ENCODE peak calls at places on chromosomes 4 and X, in seven cellular contexts. I, J, T, C, F, U and O are unnamed samples.

GRCh38 chr4:16070203-16070602 is 13.6 kb downstream of the PROM1 start:
- DNase-seq in I (no peak), J (no peak), T (no peak), C (no peak), F (no peak), U (no peak), O (no peak)

GRCh38 chr4:115119804-115120352 is 6.5 kb upstream of the NDST4 start:
- DNase-seq in I (no peak), J (no peak), T (no peak), C (no peak), F (no peak), U (no peak), O (no peak)

GRCh38 chr4:165964591-165964990 is 91.6 kb downstream of the TLL1 start:
- DNase-seq in I (no peak), J (no peak), T (no peak), C (no peak), F (no peak), U (no peak), O (no peak)

GRCh38 chr4:79935264-79935663 is 137.8 kb downstream of the ANTXR2 start:
- DNase-seq in I (no peak), J (no peak), T (no peak), C (no peak), F (no peak), U (no peak), O (no peak)

GRCh38 chrX:45322382-45322781 is 121.7 kb upstream of the DIPK2B start:
- DNase-seq in I (no peak), J (no peak), T (no peak), C (no peak), F (peak), U (peak), O (no peak)

GRCh38 chr4:170979736-170980135 is 833.5 kb upstream of the GALNTL6 start:
- DNase-seq in I (no peak), J (no peak), T (no peak), C (no peak), F (no peak), U (no peak), O (no peak)

GRCh38 chr4:6200011-6200921 is at the start of gene JAKMIP1:
- DNase-seq in I (peak), J (peak), T (peak), C (peak), F (peak), U (no peak), O (peak)

GRCh38 chrX:74458738-74459137 is 37.4 kb downstream of the SLC16A2 start:
- DNase-seq in I (no peak), J (no peak), T (no peak), C (no peak), F (peak), U (peak), O (no peak)

GRCh38 chr4:64230709-64231310 is 178.4 kb downstream of the TECRL start:
- DNase-seq in I (no peak), J (no peak), T (no peak), C (no peak), F (no peak), U (no peak), O (no peak)

GRCh38 chr4:159455675-159456235 is 352.9 kb downstream of the RAPGEF2 start:
- DNase-seq in I (no peak), J (no peak), T (no peak), C (peak), F (peak), U (peak), O (no peak)

GRCh38 chr4:21856754-21857153 is 91.8 kb downstream of the KCNIP4 start:
- DNase-seq in I (no peak), J (no peak), T (no peak), C (no peak), F (no peak), U (no peak), O (no peak)

GRCh38 chr4:88097781-88098180 is 60.7 kb downstream of the ABCG2 start:
- DNase-seq in I (no peak), J (no peak), T (no peak), C (no peak), F (no peak), U (no peak), O (no peak)

GRCh38 chr4:67779631-67780030 is 25.4 kb upstream of the GNRHR start:
- DNase-seq in I (no peak), J (no peak), T (no peak), C (no peak), F (no peak), U (no peak), O (no peak)

GRCh38 chrX:20063716-20064351 is 52.9 kb downstream of the MAP7D2 start:
- DNase-seq in I (no peak), J (no peak), T (no peak), C (no peak), F (peak), U (no peak), O (no peak)

GRCh38 chrX:7709845-7710244 is 133.1 kb upstream of the VCX start:
- DNase-seq in I (no peak), J (no peak), T (no peak), C (no peak), F (no peak), U (no peak), O (no peak)

GRCh38 chr4:72896515-72896914 is 173.0 kb downstream of the COX18 start:
- DNase-seq in I (no peak), J (no peak), T (no peak), C (no peak), F (no peak), U (no peak), O (no peak)

GRCh38 chr4:188975271-188975670 is 836.0 kb downstream of the TRIML1 start:
- DNase-seq in I (no peak), J (no peak), T (no peak), C (no peak), F (no peak), U (no peak), O (no peak)

GRCh38 chrX:131734621-131735020 is 190.7 kb downstream of the OR13H1 start:
- DNase-seq in I (peak), J (peak), T (peak), C (no peak), F (no peak), U (no peak), O (no peak)

GRCh38 chrX:68428431-68428830 is 4.9 kb downstream of the OPHN1 start:
- DNase-seq in I (no peak), J (no peak), T (no peak), C (no peak), F (peak), U (no peak), O (no peak)

GRCh38 chr4:173218411-173219125 is 50.0 kb downstream of the GALNT7 start:
- DNase-seq in I (no peak), J (no peak), T (no peak), C (no peak), F (peak), U (peak), O (no peak)

GRCh38 chrX:98067611-98068010 is 1183.9 kb downstream of the RPA4 start:
- DNase-seq in I (no peak), J (no peak), T (no peak), C (no peak), F (no peak), U (no peak), O (no peak)

GRCh38 chr4:175469519-175469918 is 342.5 kb downstream of the GPM6A start:
- DNase-seq in I (no peak), J (no peak), T (no peak), C (no peak), F (peak), U (no peak), O (no peak)